ENCODE peak calls at places on chromosome 17, in eight cellular contexts. One of them, this sample, is unnamed. For H3K4me1, the result is how much of the 10 kb centered on the place peaks cover.

GRCh38 chr17:43713494-43714162 is 45.0 kb downstream of the SOST start:
- DNase-seq in kidney: no peak
- DNase-seq in ascending aorta: no peak
- DNase-seq in MM.1S: peak
- DNase-seq in heart left ventricle: peak
- DNase-seq in heart right ventricle: peak
- DNase-seq in PC-9: no peak
- DNase-seq in fibroblast of lung: no peak
- DNase-seq in this sample: no peak

GRCh38 chr17:75840779-75841123 is 3.5 kb downstream of the UNC13D start:
- DNase-seq in kidney: no peak
- DNase-seq in ascending aorta: no peak
- DNase-seq in MM.1S: no peak
- DNase-seq in heart left ventricle: no peak
- DNase-seq in heart right ventricle: no peak
- DNase-seq in PC-9: no peak
- DNase-seq in fibroblast of lung: no peak
- DNase-seq in this sample: no peak

GRCh38 chr17:77645441-77646430 is 312.8 kb upstream of the TNRC6C start:
- DNase-seq in kidney: no peak
- DNase-seq in ascending aorta: no peak
- DNase-seq in MM.1S: no peak
- DNase-seq in heart left ventricle: no peak
- DNase-seq in heart right ventricle: no peak
- DNase-seq in PC-9: no peak
- DNase-seq in fibroblast of lung: peak
- DNase-seq in this sample: no peak

GRCh38 chr17:27457731-27458523 is 1.7 kb downstream of the KSR1 start:
- DNase-seq in kidney: no peak
- DNase-seq in ascending aorta: no peak
- DNase-seq in MM.1S: no peak
- DNase-seq in heart left ventricle: no peak
- DNase-seq in heart right ventricle: no peak
- DNase-seq in PC-9: no peak
- DNase-seq in fibroblast of lung: peak
- DNase-seq in this sample: no peak

GRCh38 chr17:10031102-10031501 is 126.0 kb upstream of the RCVRN start:
- DNase-seq in kidney: no peak
- DNase-seq in ascending aorta: no peak
- DNase-seq in MM.1S: no peak
- DNase-seq in heart left ventricle: no peak
- DNase-seq in heart right ventricle: no peak
- DNase-seq in PC-9: no peak
- DNase-seq in fibroblast of lung: no peak
- DNase-seq in this sample: no peak

GRCh38 chr17:79220715-79221291 is 146.2 kb downstream of the ENGASE start:
- DNase-seq in kidney: peak
- DNase-seq in ascending aorta: no peak
- DNase-seq in MM.1S: no peak
- DNase-seq in heart left ventricle: peak
- DNase-seq in heart right ventricle: no peak
- DNase-seq in PC-9: no peak
- DNase-seq in fibroblast of lung: no peak
- DNase-seq in this sample: no peak

GRCh38 chr17:3639981-3640596 is 3.5 kb downstream of the CTNS start:
- DNase-seq in kidney: no peak
- DNase-seq in ascending aorta: no peak
- DNase-seq in MM.1S: peak
- DNase-seq in heart left ventricle: peak
- DNase-seq in heart right ventricle: no peak
- DNase-seq in PC-9: no peak
- DNase-seq in fibroblast of lung: no peak
- DNase-seq in this sample: no peak

GRCh38 chr17:40480501-40481003 is 20.9 kb downstream of the TNS4 start:
- DNase-seq in kidney: no peak
- DNase-seq in ascending aorta: no peak
- DNase-seq in MM.1S: no peak
- DNase-seq in heart left ventricle: no peak
- DNase-seq in heart right ventricle: no peak
- DNase-seq in PC-9: no peak
- DNase-seq in fibroblast of lung: peak
- DNase-seq in this sample: no peak

GRCh38 chr17:77409282-77410161 is 268.8 kb downstream of the SEC14L1 start:
- DNase-seq in kidney: peak
- DNase-seq in ascending aorta: peak
- DNase-seq in MM.1S: no peak
- DNase-seq in heart left ventricle: peak
- DNase-seq in heart right ventricle: peak
- DNase-seq in PC-9: no peak
- DNase-seq in fibroblast of lung: peak
- DNase-seq in this sample: peak

GRCh38 chr17:45873728-45874127 is 20.6 kb upstream of the MAPT start:
- DNase-seq in kidney: no peak
- DNase-seq in ascending aorta: no peak
- DNase-seq in MM.1S: peak
- DNase-seq in heart left ventricle: no peak
- DNase-seq in heart right ventricle: no peak
- DNase-seq in PC-9: no peak
- DNase-seq in fibroblast of lung: no peak
- DNase-seq in this sample: no peak

GRCh38 chr17:11803226-11803625 is 194.0 kb downstream of the ZNF18 start:
- DNase-seq in kidney: no peak
- DNase-seq in ascending aorta: no peak
- DNase-seq in MM.1S: no peak
- DNase-seq in heart left ventricle: no peak
- DNase-seq in heart right ventricle: no peak
- DNase-seq in PC-9: no peak
- DNase-seq in fibroblast of lung: no peak
- DNase-seq in this sample: no peak

GRCh38 chr17:62955841-62956352 is 10.1 kb upstream of the TANC2 start:
- DNase-seq in kidney: no peak
- DNase-seq in ascending aorta: no peak
- DNase-seq in MM.1S: no peak
- DNase-seq in heart left ventricle: no peak
- DNase-seq in heart right ventricle: no peak
- DNase-seq in PC-9: peak
- DNase-seq in fibroblast of lung: no peak
- DNase-seq in this sample: no peak

GRCh38 chr17:18992454-18993130 is 12.0 kb downstream of the FAM83G start:
- DNase-seq in kidney: no peak
- DNase-seq in ascending aorta: no peak
- DNase-seq in MM.1S: peak
- DNase-seq in heart left ventricle: no peak
- DNase-seq in heart right ventricle: no peak
- DNase-seq in PC-9: no peak
- DNase-seq in fibroblast of lung: no peak
- DNase-seq in this sample: no peak

GRCh38 chr17:8747731-8748130 is 3.1 kb upstream of the CCDC42 start:
- DNase-seq in kidney: no peak
- DNase-seq in ascending aorta: no peak
- DNase-seq in MM.1S: no peak
- DNase-seq in heart left ventricle: no peak
- DNase-seq in heart right ventricle: no peak
- DNase-seq in PC-9: no peak
- DNase-seq in fibroblast of lung: no peak
- DNase-seq in this sample: no peak

GRCh38 chr17:43978078-43978477 is 24.3 kb upstream of the PYY start:
- DNase-seq in kidney: no peak
- DNase-seq in ascending aorta: no peak
- DNase-seq in MM.1S: no peak
- DNase-seq in heart left ventricle: no peak
- DNase-seq in heart right ventricle: no peak
- DNase-seq in PC-9: no peak
- DNase-seq in fibroblast of lung: no peak
- DNase-seq in this sample: no peak

GRCh38 chr17:80695979-80696378 is 151.3 kb downstream of the RPTOR start:
- DNase-seq in kidney: no peak
- DNase-seq in ascending aorta: no peak
- DNase-seq in MM.1S: no peak
- DNase-seq in heart left ventricle: no peak
- DNase-seq in heart right ventricle: no peak
- DNase-seq in PC-9: no peak
- DNase-seq in fibroblast of lung: no peak
- DNase-seq in this sample: no peak

GRCh38 chr17:72392056-72393010 is 271.5 kb downstream of the SOX9 start:
- DNase-seq in kidney: peak
- DNase-seq in ascending aorta: no peak
- DNase-seq in MM.1S: peak
- DNase-seq in heart left ventricle: no peak
- DNase-seq in heart right ventricle: no peak
- DNase-seq in PC-9: no peak
- DNase-seq in fibroblast of lung: peak
- DNase-seq in this sample: no peak
- H3K4me1 ChIP-seq in kidney: under half
- H3K4me1 ChIP-seq in ascending aorta: under half
- H3K4me1 ChIP-seq in MM.1S: under half
- H3K4me1 ChIP-seq in heart left ventricle: under half
- H3K4me1 ChIP-seq in heart right ventricle: under half
- H3K4me1 ChIP-seq in PC-9: half or more
- H3K4me1 ChIP-seq in fibroblast of lung: under half
- H3K4me1 ChIP-seq in this sample: under half

DNA sequence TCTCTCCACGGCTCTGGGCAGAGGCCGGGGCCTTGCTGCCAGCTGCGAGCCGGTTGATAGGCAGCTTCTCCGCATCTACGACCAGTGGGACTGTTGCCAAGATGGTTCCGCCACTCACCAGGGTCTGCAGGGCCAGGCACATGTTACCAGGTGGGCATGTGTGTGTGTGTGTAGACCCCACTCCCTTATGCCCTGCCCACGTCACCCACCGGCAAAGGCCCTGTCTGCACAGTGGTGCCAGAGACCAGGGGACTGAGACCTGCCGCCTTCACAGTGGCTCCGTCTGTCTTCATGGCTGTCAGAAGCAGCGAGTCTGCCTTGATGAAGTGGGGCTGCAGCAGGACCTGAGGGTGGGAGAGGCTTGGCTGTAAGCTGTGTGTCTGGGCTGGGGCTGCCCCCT is 17.7 kb downstream of the SREBF1 start:
- DNase-seq in kidney: no peak
- DNase-seq in ascending aorta: no peak
- DNase-seq in MM.1S: no peak
- DNase-seq in heart left ventricle: no peak
- DNase-seq in heart right ventricle: no peak
- DNase-seq in PC-9: no peak
- DNase-seq in fibroblast of lung: no peak
- DNase-seq in this sample: no peak
- H3K4me1 ChIP-seq in kidney: under half
- H3K4me1 ChIP-seq in ascending aorta: under half
- H3K4me1 ChIP-seq in MM.1S: under half
- H3K4me1 ChIP-seq in heart left ventricle: under half
- H3K4me1 ChIP-seq in heart right ventricle: half or more
- H3K4me1 ChIP-seq in PC-9: half or more
- H3K4me1 ChIP-seq in fibroblast of lung: under half
- H3K4me1 ChIP-seq in this sample: under half

GRCh38 chr17:38605230-38605851 is 411 bp downstream of the SRCIN1 start:
- DNase-seq in kidney: no peak
- DNase-seq in ascending aorta: no peak
- DNase-seq in MM.1S: no peak
- DNase-seq in heart left ventricle: peak
- DNase-seq in heart right ventricle: no peak
- DNase-seq in PC-9: no peak
- DNase-seq in fibroblast of lung: no peak
- DNase-seq in this sample: no peak
- H3K4me1 ChIP-seq in kidney: under half
- H3K4me1 ChIP-seq in ascending aorta: under half
- H3K4me1 ChIP-seq in MM.1S: under half
- H3K4me1 ChIP-seq in heart left ventricle: under half
- H3K4me1 ChIP-seq in heart right ventricle: under half
- H3K4me1 ChIP-seq in PC-9: under half
- H3K4me1 ChIP-seq in fibroblast of lung: under half
- H3K4me1 ChIP-seq in this sample: under half

DNA sequence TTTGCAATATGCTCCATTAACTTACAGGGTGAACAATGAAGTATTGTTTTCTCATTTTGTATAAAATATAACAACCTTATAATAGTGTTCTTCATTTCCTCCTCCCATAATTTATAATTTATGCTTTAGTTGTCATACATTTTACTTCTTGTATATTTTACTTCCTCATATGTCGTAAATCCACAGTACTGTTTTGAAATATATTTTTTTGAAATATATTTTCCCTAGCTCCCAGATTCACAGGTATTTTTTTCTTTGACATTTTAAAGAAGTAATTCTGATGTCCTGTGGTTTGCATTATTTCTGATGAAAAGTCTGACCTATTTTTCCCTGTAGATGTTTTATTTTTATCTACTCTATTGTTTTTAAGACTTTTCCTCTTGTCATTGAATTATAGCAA is 52.7 kb downstream of the VMP1 start:
- DNase-seq in kidney: no peak
- DNase-seq in ascending aorta: no peak
- DNase-seq in MM.1S: no peak
- DNase-seq in heart left ventricle: no peak
- DNase-seq in heart right ventricle: no peak
- DNase-seq in PC-9: no peak
- DNase-seq in fibroblast of lung: no peak
- DNase-seq in this sample: no peak
- H3K4me1 ChIP-seq in kidney: under half
- H3K4me1 ChIP-seq in ascending aorta: under half
- H3K4me1 ChIP-seq in MM.1S: under half
- H3K4me1 ChIP-seq in heart left ventricle: under half
- H3K4me1 ChIP-seq in heart right ventricle: under half
- H3K4me1 ChIP-seq in PC-9: half or more
- H3K4me1 ChIP-seq in fibroblast of lung: under half
- H3K4me1 ChIP-seq in this sample: under half

This sample was measured in tibial artery.